ENCODE peak calls at places on chromosomes 6 and 20, in nine cellular contexts. G, O, P, U, N, M, R, F and B are unnamed samples.

GRCh38 chr6:51459958-51460357 is 627.5 kb downstream of the PKHD1 start:
- DNase-seq in G (no peak), O (no peak), P (no peak), U (no peak), N (no peak), M (no peak), R (no peak), F (no peak), B (no peak)

GRCh38 chr6:29791786-29792122 is 35.9 kb upstream of the HLA-G start:
- DNase-seq in G (no peak), O (no peak), P (no peak), U (peak), N (peak), M (no peak), R (no peak), F (no peak), B (no peak)

GRCh38 chr20:24682496-24683090 is 213.2 kb downstream of the SYNDIG1 start:
- DNase-seq in G (no peak), O (no peak), P (no peak), U (no peak), N (no peak), M (no peak), R (no peak), F (no peak), B (no peak)

GRCh38 chr20:49385471-49385870 is 97.0 kb downstream of the KCNB1 start:
- DNase-seq in G (no peak), O (peak), P (peak), U (no peak), N (no peak), M (peak), R (peak), F (peak), B (peak)

GRCh38 chr20:7496394-7497111 is 443.7 kb downstream of the HAO1 start:
- DNase-seq in G (no peak), O (no peak), P (no peak), U (no peak), N (no peak), M (peak), R (no peak), F (no peak), B (no peak)

GRCh38 chr6:44305200-44305725 is 7.9 kb downstream of the AARS2 start:
- DNase-seq in G (no peak), O (no peak), P (no peak), U (no peak), N (no peak), M (no peak), R (no peak), F (no peak), B (no peak)

GRCh38 chr20:63592661-63593060 is 18.6 kb upstream of the HELZ2 start:
- DNase-seq in G (no peak), O (no peak), P (no peak), U (no peak), N (no peak), M (no peak), R (no peak), F (no peak), B (no peak)

GRCh38 chr20:57387945-57388351 is 3.2 kb upstream of the RBM38 start:
- DNase-seq in G (no peak), O (no peak), P (no peak), U (no peak), N (no peak), M (no peak), R (no peak), F (no peak), B (no peak)

GRCh38 chr20:5550738-5551529 is 199.3 kb upstream of the SHLD1 start:
- DNase-seq in G (no peak), O (no peak), P (no peak), U (no peak), N (no peak), M (no peak), R (peak), F (no peak), B (no peak)

GRCh38 chr6:10555625-10556309 is 34.6 kb downstream of the GCNT2 start:
- DNase-seq in G (no peak), O (peak), P (peak), U (no peak), N (peak), M (peak), R (no peak), F (peak), B (peak)

GRCh38 chr6:132405143-132405915 is 4.1 kb upstream of the MOXD1 start:
- DNase-seq in G (no peak), O (no peak), P (no peak), U (no peak), N (no peak), M (peak), R (no peak), F (no peak), B (no peak)

GRCh38 chr20:33933469-33933909 is 60.2 kb upstream of the RALY start:
- DNase-seq in G (peak), O (peak), P (peak), U (no peak), N (peak), M (no peak), R (peak), F (peak), B (peak)

GRCh38 chr20:17613328-17614175 is 43.7 kb downstream of the DSTN start:
- DNase-seq in G (no peak), O (no peak), P (no peak), U (peak), N (peak), M (no peak), R (no peak), F (no peak), B (peak)

GRCh38 chr20:728022-728944 is 40.0 kb downstream of the SLC52A3 start:
- DNase-seq in G (no peak), O (peak), P (peak), U (peak), N (peak), M (peak), R (peak), F (peak), B (peak)

GRCh38 chr20:44832724-44833123 is 22.4 kb upstream of the RIMS4 start:
- DNase-seq in G (no peak), O (peak), P (peak), U (no peak), N (no peak), M (no peak), R (peak), F (peak), B (peak)

GRCh38 chr6:44297063-44298038 is 15.8 kb downstream of the AARS2 start:
- DNase-seq in G (peak), O (peak), P (peak), U (peak), N (peak), M (peak), R (no peak), F (peak), B (peak)

GRCh38 chr20:11274137-11274536 is 600.3 kb upstream of the JAG1 start:
- DNase-seq in G (no peak), O (peak), P (peak), U (no peak), N (peak), M (peak), R (peak), F (peak), B (no peak)

GRCh38 chr20:50528804-50529351 is 18.7 kb downstream of the PTPN1 start:
- DNase-seq in G (no peak), O (no peak), P (no peak), U (no peak), N (no peak), M (peak), R (no peak), F (no peak), B (no peak)

GRCh38 chr6:161949531-161949930 is 675.7 kb upstream of the AGPAT4 start:
- DNase-seq in G (no peak), O (no peak), P (no peak), U (no peak), N (no peak), M (peak), R (no peak), F (no peak), B (no peak)

GRCh38 chr6:39049575-39050283 is 1.1 kb downstream of the GLP1R start:
- DNase-seq in G (no peak), O (no peak), P (no peak), U (no peak), N (no peak), M (no peak), R (no peak), F (no peak), B (peak)

GRCh38 chr6:108594640-108595039 is 33.9 kb downstream of the FOXO3 start:
- DNase-seq in G (no peak), O (no peak), P (no peak), U (no peak), N (no peak), M (no peak), R (no peak), F (no peak), B (no peak)

GRCh38 chr6:148538251-148539190 is 195.9 kb downstream of the SASH1 start:
- DNase-seq in G (no peak), O (peak), P (peak), U (no peak), N (no peak), M (peak), R (no peak), F (no peak), B (no peak)

GRCh38 chr6:52390361-52390727 is 28.4 kb downstream of the PAQR8 start:
- DNase-seq in G (peak), O (peak), P (no peak), U (no peak), N (no peak), M (peak), R (peak), F (peak), B (no peak)

GRCh38 chr6:132598473-132598872 is 8.9 kb upstream of the TAAR5 start:
- DNase-seq in G (no peak), O (peak), P (no peak), U (no peak), N (no peak), M (no peak), R (peak), F (peak), B (peak)

GRCh38 chr6:89675949-89676753 is 37.6 kb upstream of the LYRM2 start:
- DNase-seq in G (no peak), O (no peak), P (no peak), U (no peak), N (no peak), M (peak), R (no peak), F (no peak), B (no peak)

GRCh38 chr6:143396497-143397228 is 53.8 kb downstream of the ADAT2 start:
- DNase-seq in G (no peak), O (no peak), P (no peak), U (no peak), N (no peak), M (peak), R (no peak), F (no peak), B (no peak)

GRCh38 chr20:44204156-44204831 is 6.3 kb downstream of the OSER1 start:
- DNase-seq in G (no peak), O (no peak), P (no peak), U (no peak), N (peak), M (peak), R (no peak), F (peak), B (no peak)

GRCh38 chr6:30759575-30760239 is 15.4 kb upstream of the IER3 start:
- DNase-seq in G (no peak), O (no peak), P (no peak), U (no peak), N (no peak), M (peak), R (no peak), F (peak), B (no peak)

GRCh38 chr6:142322504-142323198 is 20.8 kb downstream of the ADGRG6 start:
- DNase-seq in G (no peak), O (no peak), P (no peak), U (no peak), N (no peak), M (no peak), R (no peak), F (no peak), B (no peak)

GRCh38 chr6:137309078-137309762 is 90.0 kb upstream of the IFNGR1 start:
- DNase-seq in G (no peak), O (peak), P (peak), U (no peak), N (no peak), M (peak), R (no peak), F (peak), B (peak)

GRCh38 chr6:147207851-147208754 is 3.9 kb downstream of the STXBP5 start:
- DNase-seq in G (no peak), O (no peak), P (no peak), U (no peak), N (no peak), M (no peak), R (no peak), F (no peak), B (no peak)